ENCODE peak calls at places on chromosomes 13 and 19, in ten cellular contexts. Q is uterus, P is IMR-90, A is Peyer's patch, D is endothelial cell of umbilical vein, M is tibial nerve, J is body of pancreas, I is esophagus squamous epithelium, W is transverse colon, C is K562. X is an unnamed sample. For H3K4me1, the result is how much of the 10 kb centered on the place peaks cover.

GRCh38 chr13:43648733-43649132 is 138.0 kb downstream of the ENOX1 start:
- DNase-seq in Q (no peak), P (no peak), A (no peak), D (no peak), M (no peak), J (no peak), I (no peak), W (no peak), C (no peak), X (no peak)

GRCh38 chr19:39347332-39348227 is 5.4 kb downstream of the SAMD4B start:
- DNase-seq in Q (no peak), P (peak), A (no peak), D (no peak), M (no peak), J (no peak), I (no peak), W (no peak), C (no peak), X (no peak)

GRCh38 chr19:9306443-9306842 is 3.2 kb downstream of the ZNF699 start:
- DNase-seq in Q (no peak), P (peak), A (no peak), D (no peak), M (no peak), J (no peak), I (no peak), W (no peak), C (no peak), X (no peak)

GRCh38 chr13:77599351-77599750 is 63.8 kb downstream of the SCEL start:
- DNase-seq in Q (no peak), P (no peak), A (no peak), D (no peak), M (no peak), J (no peak), I (no peak), W (no peak), C (no peak), X (no peak)

GRCh38 chr19:18417250-18418033 is 1.8 kb upstream of the SSBP4 start:
- DNase-seq in Q (peak), P (peak), A (no peak), D (peak), M (no peak), J (peak), I (no peak), W (peak), C (peak), X (no peak)

GRCh38 chr19:54477650-54478049 is 4.6 kb upstream of the CDC42EP5 start:
- DNase-seq in Q (no peak), P (no peak), A (no peak), D (no peak), M (no peak), J (no peak), I (no peak), W (no peak), C (no peak), X (no peak)

GRCh38 chr19:39846678-39847486 is 703 bp upstream of the FBL start:
- DNase-seq in Q (no peak), P (no peak), A (no peak), D (no peak), M (no peak), J (no peak), I (no peak), W (peak), C (peak), X (no peak)

GRCh38 chr13:31321457-31321856 is 121.7 kb downstream of the B3GLCT start:
- DNase-seq in Q (no peak), P (no peak), A (no peak), D (no peak), M (no peak), J (no peak), I (no peak), W (no peak), C (no peak), X (no peak)

GRCh38 chr19:1567848-1568227 is 287 bp downstream of the MEX3D start:
- DNase-seq in Q (no peak), P (no peak), A (no peak), D (no peak), M (no peak), J (no peak), I (no peak), W (no peak), C (peak), X (no peak)

GRCh38 chr19:1567116-1567847 is 843 bp downstream of the MEX3D start:
- DNase-seq in Q (no peak), P (no peak), A (peak), D (peak), M (no peak), J (peak), I (no peak), W (peak), C (peak), X (peak)

GRCh38 chr19:1563251-1563650 is 4.9 kb downstream of the MEX3D start:
- DNase-seq in Q (no peak), P (no peak), A (no peak), D (no peak), M (no peak), J (no peak), I (no peak), W (no peak), C (no peak), X (no peak)

GRCh38 chr19:1568320-1569019 is at the start of gene MEX3D:
- DNase-seq in Q (peak), P (peak), A (peak), D (peak), M (peak), J (peak), I (no peak), W (peak), C (peak), X (peak)

DNA sequence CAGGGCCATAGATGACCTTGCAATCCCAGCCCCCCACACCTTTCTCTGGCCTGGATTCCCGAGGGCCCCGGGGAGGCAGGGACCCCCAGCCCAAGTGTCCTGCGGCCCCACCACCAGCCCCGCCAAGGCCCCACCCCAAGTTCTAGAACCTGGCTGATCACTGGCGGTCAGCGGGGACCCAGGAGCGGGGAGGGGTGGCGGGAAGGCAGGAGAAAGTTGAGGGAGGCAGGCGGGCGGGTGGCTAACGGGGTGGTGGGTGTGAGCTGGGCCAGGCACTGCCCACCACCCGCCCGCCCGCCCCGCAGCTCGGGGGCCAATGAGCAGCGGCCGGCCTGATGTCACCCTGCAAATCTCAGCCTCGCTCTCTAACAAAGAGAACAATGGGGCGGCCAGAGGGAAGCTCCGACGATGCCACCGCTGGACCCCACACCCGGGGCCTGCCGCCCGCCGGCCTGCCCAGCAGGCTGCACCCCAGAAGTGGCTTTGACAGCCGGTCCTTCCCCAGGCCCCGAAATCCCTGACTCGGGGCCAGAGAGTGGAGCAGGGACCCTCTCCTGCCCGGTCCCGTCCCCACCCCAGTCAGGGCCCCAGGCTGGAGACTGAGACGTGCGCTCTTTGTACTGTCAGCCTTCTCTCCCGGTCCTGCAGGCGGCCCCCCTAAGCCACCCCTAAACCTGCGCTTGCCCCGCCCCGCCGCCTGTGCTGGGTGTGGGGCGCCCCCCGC is 1.6 kb downstream of the MEX3D start:
- DNase-seq in Q (peak), P (peak), A (peak), D (peak), M (peak), J (peak), I (no peak), W (peak), C (peak), X (peak)
- TF ChIP-seq POLR2A in Q (peak), P (peak), A (no peak), D (peak), M (peak), J (peak), I (no peak), W (peak), C (no peak), X (no peak)

GRCh38 chr19:41397086-41398041 is at the start of the genes BCKDHA and EXOSC5:
- DNase-seq in Q (peak), P (peak), A (peak), D (peak), M (peak), J (peak), I (peak), W (peak), C (peak), X (peak)
- H3K4me1 ChIP-seq in Q (under half), P (under half), A (under half), D (under half), M (under half), J (under half), I (under half), W (under half), C (under half), X (under half)

DNA sequence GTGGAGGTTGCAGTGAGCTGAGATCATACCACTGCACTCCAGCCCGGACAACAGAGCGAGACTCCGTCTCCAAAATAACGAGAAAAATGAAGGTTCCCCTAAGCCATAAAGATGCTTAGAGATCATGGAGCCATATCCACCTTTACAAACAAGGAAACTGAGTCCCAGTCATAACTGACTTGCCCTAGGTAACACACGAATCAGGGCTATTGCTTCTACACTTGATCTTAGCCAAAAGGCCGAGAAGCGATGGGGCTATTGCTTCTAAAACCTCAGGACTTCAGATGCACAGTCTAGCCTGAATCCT is 3.2 kb downstream of the DBP start:
- DNase-seq in Q (no peak), P (no peak), A (no peak), D (no peak), M (no peak), J (no peak), I (no peak), W (no peak), C (no peak), X (no peak)
- H3K27ac ChIP-seq in Q (peak), P (peak), A (peak), D (no peak), M (peak), J (peak), I (peak), W (peak), C (peak), X (peak)

GRCh38 chr19:45994989-45995714 is at the start of gene CCDC61:
- DNase-seq in Q (peak), P (peak), A (peak), D (peak), M (peak), J (peak), I (peak), W (peak), C (peak), X (peak)
- TF ChIP-seq POLR2A in Q (peak), P (peak), A (peak), D (peak), M (peak), J (peak), I (no peak), W (peak), C (peak), X (peak)

DNA sequence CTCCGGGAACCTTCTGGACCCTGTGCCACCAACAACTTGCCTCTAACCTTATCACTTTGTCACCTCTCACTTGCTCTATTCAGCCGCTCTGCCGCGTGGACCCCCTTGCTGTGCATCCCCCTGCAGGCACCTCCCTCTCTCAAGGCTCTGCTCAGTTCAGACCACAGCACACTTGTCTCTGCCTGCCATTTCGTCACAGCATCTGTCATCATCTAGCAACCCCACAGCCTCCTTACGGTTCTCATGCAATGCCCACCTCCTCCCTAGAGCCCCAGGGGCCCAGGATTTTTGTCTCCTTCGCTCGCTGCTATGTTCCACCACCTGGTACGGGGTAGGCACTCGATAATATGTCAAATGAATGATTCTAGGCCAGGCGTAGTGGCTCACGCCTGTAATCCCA is 4.8 kb downstream of the HAUS8 start:
- DNase-seq in Q (no peak), P (no peak), A (no peak), D (no peak), M (no peak), J (no peak), I (no peak), W (no peak), C (no peak), X (no peak)
- H3K4me1 ChIP-seq in Q (under half), P (under half), A (under half), D (under half), M (under half), J (under half), I (under half), W (under half), C (under half), X (under half)

GRCh38 chr13:21039097-21039800 is 22.1 kb downstream of the LATS2 start:
- DNase-seq in Q (no peak), P (no peak), A (no peak), D (peak), M (no peak), J (no peak), I (no peak), W (no peak), C (no peak), X (no peak)
- H3K27ac ChIP-seq in Q (peak), P (no peak), A (no peak), D (peak), M (no peak), J (peak), I (peak), W (peak), C (no peak), X (no peak)

GRCh38 chr19:1245884-1246816 is 2.2 kb upstream of the MIDN start:
- DNase-seq in Q (peak), P (no peak), A (peak), D (no peak), M (no peak), J (peak), I (no peak), W (peak), C (no peak), X (no peak)
- TF ChIP-seq POLR2A in Q (no peak), P (no peak), A (peak), D (no peak), M (no peak), J (peak), I (no peak), W (peak), C (peak), X (no peak)

X was measured in breast epithelium.